ENCODE peak calls at places on chromosomes 11 and 22, in four cellular contexts. A, Y, T and K are unnamed samples.

GRCh38 chr22:44309137-44309536 is 3.6 kb downstream of the SHISAL1 start:
- DNase-seq in A (peak), Y (no peak), T (no peak), K (no peak)

GRCh38 chr11:46237248-46238077 is 40.0 kb upstream of the CREB3L1 start:
- DNase-seq in A (peak), Y (peak), T (peak), K (peak)

GRCh38 chr11:65307298-65308229 is 7.1 kb upstream of the CDC42EP2 start:
- DNase-seq in A (no peak), Y (no peak), T (no peak), K (peak)

GRCh38 chr11:72971611-72972010 is 157.4 kb downstream of the ATG16L2 start:
- DNase-seq in A (no peak), Y (no peak), T (no peak), K (no peak)

GRCh38 chr11:46178542-46178941 is 57.3 kb upstream of the PHF21A start:
- DNase-seq in A (no peak), Y (no peak), T (no peak), K (no peak)

GRCh38 chr22:22710719-22711531 is 66.5 kb downstream of the GGTLC2 start:
- DNase-seq in A (peak), Y (peak), T (peak), K (peak)

GRCh38 chr11:35237860-35238715 is 99.1 kb downstream of the CD44 start:
- DNase-seq in A (peak), Y (peak), T (peak), K (peak)

GRCh38 chr11:44831605-44832394 is 105.0 kb downstream of the TSPAN18 start:
- DNase-seq in A (peak), Y (peak), T (no peak), K (no peak)

GRCh38 chr11:34860034-34860433 is 56.1 kb downstream of the APIP start:
- DNase-seq in A (no peak), Y (no peak), T (no peak), K (no peak)

GRCh38 chr11:82315093-82315492 is 418.6 kb downstream of the FAM181B start:
- DNase-seq in A (peak), Y (peak), T (no peak), K (no peak)

GRCh38 chr22:45952553-45952952 is 24.4 kb downstream of the WNT7B start:
- DNase-seq in A (no peak), Y (no peak), T (no peak), K (no peak)